ENCODE peak calls at places on chromosomes 12 and 14, in five cellular contexts. L, P, M, U and S are unnamed samples.

GRCh38 chr12:42660968-42661937 is 71.7 kb upstream of the PRICKLE1 start:
- DNase-seq in L (no peak), P (no peak), M (no peak), U (no peak), S (no peak)

GRCh38 chr12:68098939-68099338 is 60.6 kb downstream of the IFNG start:
- DNase-seq in L (no peak), P (no peak), M (no peak), U (no peak), S (no peak)

GRCh38 chr14:23114669-23115491 is 4.2 kb downstream of the CEBPE start:
- DNase-seq in L (peak; percentile 97), P (no peak), M (no peak), U (peak; percentile 97), S (no peak)

GRCh38 chr12:93925585-93925984 is 222.8 kb upstream of the PLXNC1 start:
- DNase-seq in L (no peak), P (no peak), M (no peak), U (no peak), S (no peak)

GRCh38 chr14:42013560-42013959 is 406.9 kb downstream of the LRFN5 start:
- DNase-seq in L (no peak), P (no peak), M (no peak), U (no peak), S (no peak)

GRCh38 chr12:93167841-93168492 is 209.8 kb upstream of the NUDT4 start:
- DNase-seq in L (no peak), P (no peak), M (no peak), U (no peak), S (peak; percentile 71)

GRCh38 chr14:104143071-104143470 is 4.7 kb downstream of the KIF26A start:
- DNase-seq in L (no peak), P (no peak), M (peak; percentile 64), U (no peak), S (no peak)

GRCh38 chr12:81245918-81246611 is 168.2 kb downstream of the ACSS3 start:
- DNase-seq in L (no peak), P (no peak), M (no peak), U (no peak), S (no peak)

GRCh38 chr12:2057793-2058408 is 5.1 kb downstream of the CACNA1C start:
- DNase-seq in L (no peak), P (no peak), M (no peak), U (no peak), S (no peak)

GRCh38 chr12:53770281-53770680 is 18.5 kb upstream of the CISTR start:
- DNase-seq in L (peak; percentile 90), P (no peak), M (no peak), U (peak; percentile 98), S (no peak)

GRCh38 chr14:100108840-100109593 is 43.8 kb downstream of the EVL start:
- DNase-seq in L (no peak), P (no peak), M (no peak), U (peak; percentile 29), S (no peak)

GRCh38 chr14:68987653-68988036 is 8.5 kb upstream of the ACTN1 start:
- DNase-seq in L (no peak), P (no peak), M (no peak), U (no peak), S (no peak)

GRCh38 chr12:92927436-92928116 is 1.5 kb downstream of the EEA1 start:
- DNase-seq in L (no peak), P (no peak), M (no peak), U (peak; percentile 63), S (peak; percentile 53)

GRCh38 chr12:53696285-53696654 is 20.4 kb upstream of the ATP5MC2 start:
- DNase-seq in L (no peak), P (peak; percentile 86), M (no peak), U (peak; percentile 69), S (no peak)

GRCh38 chr12:92675092-92675865 is 27.5 kb upstream of the PLEKHG7 start:
- DNase-seq in L (no peak), P (no peak), M (no peak), U (no peak), S (no peak)

GRCh38 chr12:53481957-53482586 is 17.2 kb downstream of the MAP3K12 start:
- DNase-seq in L (no peak), P (no peak), M (no peak), U (no peak), S (no peak)

GRCh38 chr14:76089151-76089550 is 62.6 kb upstream of the GPATCH2L start:
- DNase-seq in L (no peak), P (no peak), M (no peak), U (no peak), S (no peak)

GRCh38 chr12:80622271-80622670 is 85.2 kb upstream of the MYF6 start:
- DNase-seq in L (no peak), P (no peak), M (no peak), U (peak; percentile 2), S (no peak)

GRCh38 chr14:33610121-33610520 is 340.8 kb downstream of the EGLN3 start:
- DNase-seq in L (no peak), P (no peak), M (no peak), U (no peak), S (no peak)

DNA sequence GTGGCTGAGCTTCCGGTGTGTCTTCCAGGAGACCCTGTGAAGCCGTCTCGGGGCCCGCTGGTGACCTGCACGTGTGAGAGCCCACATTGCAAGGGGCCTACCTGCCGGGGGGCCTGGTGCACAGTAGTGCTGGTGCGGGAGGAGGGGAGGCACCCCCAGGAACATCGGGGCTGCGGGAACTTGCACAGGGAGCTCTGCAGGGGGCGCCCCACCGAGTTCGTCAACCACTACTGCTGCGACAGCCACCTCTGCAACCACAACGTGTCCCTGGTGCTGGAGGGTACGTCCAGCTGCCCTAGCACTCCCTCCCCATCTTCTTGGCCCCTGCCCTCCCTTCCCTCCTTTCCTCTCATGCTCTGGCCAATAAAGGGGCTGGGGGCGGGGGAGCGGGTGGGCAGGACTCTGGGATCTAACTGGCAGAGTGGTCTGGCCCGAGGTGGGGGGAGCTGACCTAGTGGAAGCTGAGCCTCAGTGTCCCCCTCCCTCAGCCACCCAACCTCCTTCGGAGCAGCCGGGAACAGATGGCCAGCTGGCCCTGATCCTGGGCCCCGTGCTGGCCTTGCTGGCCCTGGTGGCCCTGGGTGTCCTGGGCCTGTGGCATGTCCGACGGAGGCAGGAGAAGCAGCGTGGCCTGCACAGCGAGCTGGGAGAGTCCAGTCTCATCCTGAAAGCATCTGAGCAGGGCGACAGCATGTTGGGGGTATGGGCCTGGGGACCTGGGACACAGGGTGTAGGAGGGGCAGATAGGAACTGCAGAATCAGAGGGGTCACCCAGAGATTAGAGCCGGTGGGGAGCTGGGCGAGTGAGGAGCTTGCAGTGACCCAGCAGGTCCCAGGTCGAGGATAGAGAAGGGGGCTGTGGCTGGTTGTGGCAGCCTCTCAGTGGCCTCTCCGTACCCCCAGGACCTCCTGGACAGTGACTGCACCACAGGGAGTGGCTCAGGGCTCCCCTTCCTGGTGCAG is 6.0 kb downstream of the ACVRL1 start:
- DNase-seq in L (no peak), P (no peak), M (no peak), U (no peak), S (no peak)
- TF ChIP-seq CTCF in L (no peak), P (no peak), M (no peak), U (no peak), S (no peak)

DNA sequence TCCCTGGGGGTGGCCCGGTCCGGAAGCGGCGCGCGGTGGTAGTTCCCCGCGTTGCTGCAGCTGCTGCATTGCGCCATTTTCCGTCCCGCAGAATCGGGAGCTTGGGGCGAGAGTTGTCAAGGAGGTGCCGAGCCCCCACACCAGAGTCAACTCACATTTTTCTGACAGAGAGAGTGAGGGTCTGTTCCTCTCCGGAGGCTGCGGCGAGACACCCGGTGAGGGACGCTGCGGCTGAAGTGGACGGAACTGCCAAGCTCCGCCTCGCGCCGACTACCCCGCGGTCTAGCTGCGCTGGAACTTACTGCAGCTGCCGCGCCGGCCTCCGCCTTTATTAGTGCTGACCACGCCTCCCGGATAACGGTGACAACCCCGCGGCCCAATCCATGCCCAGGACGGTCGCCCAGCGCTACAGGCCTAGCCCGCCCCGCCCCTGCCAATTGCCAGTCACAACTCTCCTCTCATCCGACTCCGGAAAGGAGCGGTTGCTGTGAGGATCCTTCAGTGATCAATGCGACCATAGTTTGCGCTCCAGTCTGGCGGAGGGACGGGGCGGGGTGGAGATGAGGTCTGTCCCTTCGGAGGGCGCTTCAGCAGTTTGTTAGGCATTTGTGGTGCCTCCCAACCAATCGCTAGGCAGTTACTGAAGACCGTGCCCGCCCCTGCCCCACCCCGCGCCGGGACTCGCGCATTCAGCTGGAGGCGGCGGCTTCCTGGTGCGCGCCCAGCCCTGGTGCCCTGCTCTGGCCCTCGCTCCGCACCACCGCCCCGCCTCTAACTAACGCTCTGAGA is at the start of gene VAMP1:
- DNase-seq in L (peak; percentile 87), P (peak; percentile 98), M (peak; percentile 100), U (peak; percentile 97), S (peak; percentile 97)
- TF ChIP-seq CTCF in L (no peak), P (no peak), M (peak; percentile 15), U (no peak), S (no peak)

GRCh38 chr12:116354950-116355779 is 77.7 kb upstream of the MED13L start:
- DNase-seq in L (no peak), P (no peak), M (no peak), U (no peak), S (no peak)
- TF ChIP-seq CTCF in L (no peak), P (no peak), M (no peak), U (no peak), S (no peak)

DNA sequence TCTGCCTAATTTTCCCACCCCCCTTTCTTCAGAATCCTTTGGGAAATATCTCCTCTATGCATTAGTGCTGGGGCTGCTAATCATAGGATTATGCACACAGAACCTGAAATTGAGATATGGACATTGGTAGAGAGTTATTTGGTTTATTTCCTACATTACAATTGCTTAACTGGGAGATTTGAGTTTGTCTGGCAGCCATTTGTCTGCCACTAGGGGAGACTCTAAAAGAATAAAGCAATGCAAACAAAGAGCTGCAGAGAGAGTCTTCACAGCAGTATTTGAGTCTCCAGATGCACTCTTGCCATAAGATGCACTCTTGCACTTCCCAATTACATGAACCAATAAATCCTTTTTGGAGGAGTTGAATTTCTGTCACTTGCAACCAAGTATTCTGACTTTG is 12.0 kb upstream of the PCNX4 start:
- DNase-seq in L (no peak), P (no peak), M (no peak), U (no peak), S (no peak)
- TF ChIP-seq CTCF in L (no peak), P (no peak), M (no peak), U (peak; percentile 11), S (peak; percentile 14)